ENCODE peak calls at places on chromosomes 12 and 14, in ten cellular contexts. E, Z, N, Y, Q, V, J, U, G and O are unnamed samples.

GRCh38 chr14:73252491-73253322 is 15.4 kb downstream of the PAPLN start:
- DNase-seq in J (no peak), E (no peak), V (no peak), U (no peak), G (no peak), Y (no peak), N (no peak), Q (no peak), Z (no peak), O (no peak)

GRCh38 chr14:48086516-48086915 is 411.1 kb upstream of the MDGA2 start:
- DNase-seq in V (no peak), G (no peak), Y (no peak), Q (no peak), J (no peak), U (no peak), E (no peak), Z (no peak), N (no peak), O (no peak)

GRCh38 chr12:80101126-80101525 is 1.8 kb downstream of the OTOGL start:
- DNase-seq in N (no peak), Z (no peak), Q (no peak), G (no peak), U (no peak), Y (no peak), V (no peak), E (no peak), J (no peak), O (no peak)

GRCh38 chr12:127272864-127273263 is 994.1 kb upstream of the TMEM132C start:
- DNase-seq in U (no peak), N (peak; percentile 98), E (no peak), Z (no peak), G (no peak), V (no peak), Q (peak; percentile 24), J (no peak), Y (no peak), O (no peak)

GRCh38 chr14:87613856-87614255 is 379.1 kb downstream of the GALC start:
- DNase-seq in U (no peak), Q (no peak), V (no peak), N (no peak), E (no peak), Y (no peak), J (no peak), Z (no peak), G (no peak), O (no peak)

GRCh38 chr14:60222820-60223219 is 26.2 kb upstream of the PPM1A start:
- DNase-seq in Q (no peak), N (no peak), G (no peak), Y (peak; percentile 80), J (peak; percentile 78), E (no peak), U (no peak), Z (no peak), V (no peak), O (no peak)

GRCh38 chr12:14327717-14328116 is 37.8 kb upstream of the ATF7IP start:
- DNase-seq in Q (no peak), Z (no peak), J (no peak), U (no peak), V (no peak), N (peak; percentile 77), E (no peak), G (no peak), Y (peak; percentile 57), O (no peak)

GRCh38 chr14:47278233-47278842 is 397.1 kb downstream of the MDGA2 start:
- DNase-seq in U (peak; percentile 26), N (peak; percentile 8), G (peak; percentile 21), E (no peak), Q (peak; percentile 41), Z (no peak), V (peak; percentile 20), J (no peak), Y (no peak), O (peak; percentile 70)

GRCh38 chr14:101405171-101405883 is 156.0 kb upstream of the DIO3 start:
- DNase-seq in G (no peak), J (no peak), E (no peak), Z (no peak), N (no peak), Q (peak; percentile 94), Y (peak; percentile 89), U (no peak), V (peak; percentile 77), O (no peak)

GRCh38 chr12:113425960-113426453 is 3.8 kb downstream of the SDSL start:
- DNase-seq in Z (no peak), Y (no peak), J (no peak), G (no peak), U (no peak), V (no peak), N (no peak), E (no peak), Q (no peak), O (no peak)

GRCh38 chr14:89429206-89430091 is 12.4 kb upstream of the FOXN3 start:
- DNase-seq in V (peak; percentile 28), G (no peak), J (no peak), Q (no peak), N (peak; percentile 63), U (peak; percentile 42), Y (no peak), E (no peak), Z (no peak), O (no peak)

GRCh38 chr12:45220366-45220931 is 4.6 kb downstream of the ANO6 start:
- DNase-seq in V (no peak), Y (peak; percentile 93), Q (no peak), N (no peak), G (no peak), U (no peak), J (no peak), Z (no peak), E (no peak), O (no peak)

DNA sequence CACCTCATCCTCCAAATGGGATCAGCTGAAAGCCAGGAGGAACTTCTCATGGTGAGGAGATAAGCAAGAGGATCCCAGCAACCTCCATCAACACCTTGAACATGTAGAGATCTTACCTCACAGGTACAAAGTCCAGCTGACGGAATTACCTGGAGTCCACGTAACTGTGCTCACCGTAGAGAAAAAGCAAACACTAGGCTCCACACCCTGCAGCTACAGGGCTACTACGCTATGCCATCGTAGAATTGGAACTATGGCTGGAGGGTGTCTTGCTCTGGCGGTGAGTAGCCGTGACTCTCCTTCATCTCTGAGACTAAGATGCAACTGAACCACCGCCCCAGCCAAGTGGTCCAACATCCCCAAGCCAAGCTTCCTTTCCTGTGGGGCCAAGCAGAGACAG is 50.5 kb downstream of the CRY1 start:
- DNase-seq in Y (no peak), E (no peak), V (no peak), J (no peak), Z (no peak), N (no peak), G (no peak), U (no peak), Q (no peak), O (peak; percentile 35)
- H3K4me1 ChIP-seq in Y (no peaks in the 10 kb centered on the region), E (no peaks in the 10 kb centered on the region), V (no peaks in the 10 kb centered on the region), J (peaks cover 2% of the 10 kb centered on the region), Z (no peaks in the 10 kb centered on the region), N (no peaks in the 10 kb centered on the region), G (no peaks in the 10 kb centered on the region), U (no peaks in the 10 kb centered on the region), Q (no peaks in the 10 kb centered on the region), O (peaks cover 10% of the 10 kb centered on the region)

DNA sequence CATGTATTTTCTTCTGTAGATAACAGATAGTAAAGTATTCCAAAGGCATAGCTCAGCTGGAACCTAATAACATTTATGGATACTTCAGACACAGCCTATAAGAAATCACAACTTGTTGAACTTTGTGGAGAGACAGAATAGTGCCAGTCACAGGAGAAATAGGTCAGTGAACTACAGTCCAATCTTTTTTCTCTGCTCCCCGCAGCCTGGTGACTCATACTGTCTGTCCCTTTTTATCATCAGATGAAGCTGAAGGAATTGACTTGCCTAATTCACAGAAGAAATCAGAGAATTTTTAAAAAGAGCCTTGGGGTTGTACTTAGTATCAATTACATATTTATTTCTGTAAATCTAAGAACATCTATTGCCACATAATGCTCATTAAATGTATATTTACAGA is 222.3 kb downstream of the ALG10 start:
- DNase-seq in J (no peak), E (no peak), G (no peak), N (no peak), Z (no peak), Q (no peak), U (no peak), V (no peak), Y (no peak), O (no peak)
- H3K9me3 ChIP-seq in J (no peaks in the 10 kb centered on the region), E (no peaks in the 10 kb centered on the region), G (no peaks in the 10 kb centered on the region), N (peaks cover 3% of the 10 kb centered on the region), Z (no peaks in the 10 kb centered on the region), Q (no peaks in the 10 kb centered on the region), U (no peaks in the 10 kb centered on the region), V (no peaks in the 10 kb centered on the region), Y (no peaks in the 10 kb centered on the region), O (peaks cover 4% of the 10 kb centered on the region)

DNA sequence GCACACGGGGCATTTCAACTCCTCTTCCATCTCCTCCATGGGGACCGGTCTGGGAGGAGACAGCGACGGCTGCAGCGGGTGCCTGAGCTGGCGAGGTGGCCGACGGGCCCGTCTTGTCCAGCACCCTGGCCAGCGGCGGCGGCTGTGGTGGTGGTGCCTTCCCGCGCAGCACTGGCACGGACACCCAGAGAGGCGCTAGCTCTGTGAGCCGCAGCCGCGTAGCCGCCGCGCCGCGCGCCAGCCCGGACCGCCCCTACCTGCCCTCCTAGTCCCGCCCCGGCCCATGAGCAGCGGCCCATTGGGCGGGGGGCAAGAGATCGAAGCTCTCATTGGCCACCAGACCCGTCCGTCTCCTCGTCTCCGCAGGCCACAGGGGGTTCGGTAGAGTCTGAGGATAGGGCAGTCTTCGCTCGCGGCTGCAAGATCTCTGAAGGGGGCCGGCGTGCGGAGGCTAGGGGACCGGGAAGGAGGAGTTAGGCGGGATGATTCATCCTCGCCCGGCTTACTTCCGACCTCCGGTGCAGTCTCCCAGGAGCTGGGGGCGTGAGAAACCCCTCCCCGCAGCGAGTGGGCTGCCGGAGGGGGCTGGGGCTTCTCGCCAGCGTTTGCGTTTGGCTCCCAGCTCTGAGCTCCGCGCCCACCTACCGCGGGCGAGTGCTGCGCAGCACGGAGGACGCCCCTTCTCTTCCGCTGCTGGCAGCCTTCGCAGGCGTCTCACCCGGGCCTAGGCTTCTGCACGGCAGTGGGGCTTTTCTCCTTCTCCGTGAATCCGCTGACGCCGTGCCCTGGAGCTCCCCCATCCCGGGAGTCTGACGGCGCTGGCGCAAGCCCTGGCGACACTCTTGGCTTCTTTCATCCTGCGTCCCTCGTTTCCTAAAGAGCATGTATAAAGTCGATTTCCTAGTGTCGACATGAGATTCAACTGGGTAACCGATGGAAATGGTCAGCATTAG is at the start of gene TRIM9:
- DNase-seq in N (peak; percentile 94), J (peak; percentile 92), U (peak; percentile 89), Z (peak; percentile 94), Q (peak; percentile 99), Y (peak; percentile 94), E (peak; percentile 92), V (peak; percentile 100), G (peak; percentile 87), O (peak; percentile 99)
- H3K4me1 ChIP-seq in N (peaks cover 21% of the 10 kb centered on the region), J (peaks cover 12% of the 10 kb centered on the region), U (peaks cover 8% of the 10 kb centered on the region), Z (peaks cover 26% of the 10 kb centered on the region), Q (peaks cover 4% of the 10 kb centered on the region), Y (peaks cover 19% of the 10 kb centered on the region), E (peaks cover 17% of the 10 kb centered on the region), V (peaks cover 20% of the 10 kb centered on the region), G (no peaks in the 10 kb centered on the region), O (no peaks in the 10 kb centered on the region)

DNA sequence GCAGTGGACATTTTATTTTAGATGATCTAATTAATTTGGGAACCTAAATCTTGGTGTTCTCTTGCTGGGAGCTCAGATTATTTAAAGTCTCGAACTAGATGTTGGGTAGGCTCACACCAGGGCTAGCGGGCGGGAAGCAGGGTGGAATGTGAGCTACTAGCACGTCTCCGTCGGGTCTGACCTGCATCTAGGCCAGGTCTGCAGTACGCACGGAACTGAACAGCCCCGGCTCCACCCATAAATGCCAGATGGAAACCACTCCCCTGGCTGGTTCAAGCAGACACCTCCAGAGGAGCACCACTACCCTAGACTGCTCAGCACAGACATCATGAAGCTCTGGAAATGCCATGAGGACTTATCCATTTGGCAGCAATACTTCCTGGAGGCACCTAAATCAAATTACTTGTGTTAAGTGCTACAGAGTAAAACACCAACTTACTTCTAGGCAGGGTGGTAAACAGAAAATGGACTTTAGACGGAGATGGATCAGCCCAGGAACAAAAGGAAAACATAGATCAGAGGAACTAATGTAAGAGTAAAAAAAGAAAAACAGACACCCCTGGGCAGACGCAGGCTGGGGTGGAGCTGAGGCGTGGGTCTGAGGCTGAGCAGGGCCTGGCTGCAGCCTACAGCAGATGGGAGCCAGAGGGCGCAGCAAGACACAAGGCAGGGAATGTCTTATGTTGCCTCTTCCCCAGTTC is 10.2 kb downstream of the ZNF605 start:
- DNase-seq in U (no peak), E (no peak), Y (no peak), Z (no peak), V (no peak), N (no peak), Q (no peak), G (no peak), J (no peak), O (no peak)
- H3K9me3 ChIP-seq in U (peaks cover 11% of the 10 kb centered on the region), E (peaks cover 9% of the 10 kb centered on the region), Y (peaks cover 35% of the 10 kb centered on the region), Z (peaks cover 79% of the 10 kb centered on the region), V (peaks cover 6% of the 10 kb centered on the region), N (peaks cover 64% of the 10 kb centered on the region), Q (no peaks in the 10 kb centered on the region), G (no peaks in the 10 kb centered on the region), J (peaks cover 89% of the 10 kb centered on the region), O (peaks cover 20% of the 10 kb centered on the region)